ENCODE peak calls at places on chromosomes 7 and 10, in ten cellular contexts. One of them, this sample, is unnamed.

GRCh38 chr10:106338486-106338885 is 826.0 kb downstream of the SORCS1 start:
- DNase-seq in HCT116: no peak
- DNase-seq in GM23338: no peak
- DNase-seq in DND-41: no peak
- DNase-seq in endothelial cell of umbilical vein: no peak
- DNase-seq in mammary epithelial cell: no peak
- DNase-seq in GM23248: peak; percentile 6
- DNase-seq in A673: no peak
- DNase-seq in PC-3: no peak
- DNase-seq in neural progenitor cell: peak; percentile 12
- DNase-seq in this sample: no peak

GRCh38 chr7:26729150-26729772 is 135.1 kb downstream of the SKAP2 start:
- DNase-seq in A673: no peak
- DNase-seq in endothelial cell of umbilical vein: no peak
- DNase-seq in PC-3: no peak
- DNase-seq in GM23338: no peak
- DNase-seq in HCT116: no peak
- DNase-seq in DND-41: no peak
- DNase-seq in neural progenitor cell: no peak
- DNase-seq in GM23248: no peak
- DNase-seq in mammary epithelial cell: no peak
- DNase-seq in this sample: no peak

GRCh38 chr7:53325061-53325460 is 289.6 kb downstream of the POM121L12 start:
- DNase-seq in mammary epithelial cell: no peak
- DNase-seq in A673: no peak
- DNase-seq in HCT116: no peak
- DNase-seq in neural progenitor cell: no peak
- DNase-seq in PC-3: no peak
- DNase-seq in DND-41: no peak
- DNase-seq in GM23338: no peak
- DNase-seq in GM23248: no peak
- DNase-seq in endothelial cell of umbilical vein: peak; percentile 62
- DNase-seq in this sample: peak; percentile 44

GRCh38 chr10:75108684-75109458 is 2.6 kb upstream of the SAMD8 start:
- DNase-seq in A673: peak; percentile 39
- DNase-seq in endothelial cell of umbilical vein: no peak
- DNase-seq in HCT116: peak; percentile 27
- DNase-seq in DND-41: no peak
- DNase-seq in GM23338: peak; percentile 82
- DNase-seq in mammary epithelial cell: no peak
- DNase-seq in GM23248: peak; percentile 45
- DNase-seq in neural progenitor cell: peak; percentile 65
- DNase-seq in PC-3: peak; percentile 86
- DNase-seq in this sample: no peak

GRCh38 chr7:80632074-80632473 is 6.4 kb upstream of the CD36 start:
- DNase-seq in DND-41: no peak
- DNase-seq in GM23248: no peak
- DNase-seq in HCT116: no peak
- DNase-seq in GM23338: no peak
- DNase-seq in PC-3: no peak
- DNase-seq in neural progenitor cell: no peak
- DNase-seq in endothelial cell of umbilical vein: no peak
- DNase-seq in A673: no peak
- DNase-seq in mammary epithelial cell: no peak
- DNase-seq in this sample: no peak

GRCh38 chr7:72919256-72919775 is 5.6 kb upstream of the POM121 start:
- DNase-seq in mammary epithelial cell: no peak
- DNase-seq in GM23338: no peak
- DNase-seq in GM23248: peak; percentile 33
- DNase-seq in DND-41: no peak
- DNase-seq in neural progenitor cell: no peak
- DNase-seq in HCT116: no peak
- DNase-seq in A673: no peak
- DNase-seq in PC-3: no peak
- DNase-seq in endothelial cell of umbilical vein: no peak
- DNase-seq in this sample: no peak

GRCh38 chr10:34260904-34261303 is 554.2 kb downstream of the PARD3 start:
- DNase-seq in A673: no peak
- DNase-seq in GM23338: no peak
- DNase-seq in GM23248: no peak
- DNase-seq in mammary epithelial cell: no peak
- DNase-seq in neural progenitor cell: no peak
- DNase-seq in HCT116: no peak
- DNase-seq in endothelial cell of umbilical vein: no peak
- DNase-seq in DND-41: no peak
- DNase-seq in PC-3: no peak
- DNase-seq in this sample: no peak

GRCh38 chr10:35218339-35218955 is 91.8 kb downstream of the CREM start:
- DNase-seq in DND-41: peak; percentile 82
- DNase-seq in A673: peak; percentile 97
- DNase-seq in endothelial cell of umbilical vein: peak; percentile 86
- DNase-seq in mammary epithelial cell: peak; percentile 65
- DNase-seq in HCT116: peak; percentile 86
- DNase-seq in GM23248: peak; percentile 94
- DNase-seq in PC-3: peak; percentile 100
- DNase-seq in GM23338: peak; percentile 95
- DNase-seq in neural progenitor cell: peak; percentile 91
- DNase-seq in this sample: peak; percentile 83

GRCh38 chr10:95445223-95445836 is 115.8 kb downstream of the SORBS1 start:
- DNase-seq in DND-41: no peak
- DNase-seq in GM23248: peak; percentile 87
- DNase-seq in neural progenitor cell: no peak
- DNase-seq in HCT116: peak; percentile 51
- DNase-seq in A673: no peak
- DNase-seq in GM23338: no peak
- DNase-seq in mammary epithelial cell: peak; percentile 70
- DNase-seq in PC-3: peak; percentile 85
- DNase-seq in endothelial cell of umbilical vein: peak; percentile 84
- DNase-seq in this sample: peak; percentile 86

GRCh38 chr10:128898133-128898915 is 568.7 kb upstream of the MGMT start:
- DNase-seq in mammary epithelial cell: no peak
- DNase-seq in PC-3: no peak
- DNase-seq in A673: no peak
- DNase-seq in DND-41: peak; percentile 44
- DNase-seq in GM23338: peak; percentile 18
- DNase-seq in neural progenitor cell: peak; percentile 27
- DNase-seq in HCT116: no peak
- DNase-seq in endothelial cell of umbilical vein: no peak
- DNase-seq in GM23248: no peak
- DNase-seq in this sample: no peak

GRCh38 chr10:14671383-14671782 is 103.3 kb downstream of the FAM107B start:
- DNase-seq in mammary epithelial cell: no peak
- DNase-seq in A673: no peak
- DNase-seq in endothelial cell of umbilical vein: no peak
- DNase-seq in PC-3: peak; percentile 38
- DNase-seq in GM23338: peak; percentile 41
- DNase-seq in GM23248: peak; percentile 25
- DNase-seq in HCT116: no peak
- DNase-seq in DND-41: no peak
- DNase-seq in neural progenitor cell: peak; percentile 40
- DNase-seq in this sample: no peak

GRCh38 chr10:14670551-14671240 is 104.0 kb downstream of the FAM107B start:
- DNase-seq in DND-41: no peak
- DNase-seq in A673: no peak
- DNase-seq in neural progenitor cell: no peak
- DNase-seq in mammary epithelial cell: no peak
- DNase-seq in PC-3: peak; percentile 57
- DNase-seq in GM23338: no peak
- DNase-seq in endothelial cell of umbilical vein: no peak
- DNase-seq in GM23248: peak; percentile 61
- DNase-seq in HCT116: no peak
- DNase-seq in this sample: no peak

GRCh38 chr10:14674376-14675050 is 100.2 kb downstream of the FAM107B start:
- DNase-seq in endothelial cell of umbilical vein: no peak
- DNase-seq in DND-41: no peak
- DNase-seq in A673: no peak
- DNase-seq in neural progenitor cell: no peak
- DNase-seq in GM23248: no peak
- DNase-seq in HCT116: no peak
- DNase-seq in GM23338: peak; percentile 54
- DNase-seq in PC-3: no peak
- DNase-seq in mammary epithelial cell: no peak
- DNase-seq in this sample: no peak

GRCh38 chr10:14676732-14677131 is 98.0 kb downstream of the FAM107B start:
- DNase-seq in PC-3: no peak
- DNase-seq in GM23248: no peak
- DNase-seq in A673: no peak
- DNase-seq in neural progenitor cell: no peak
- DNase-seq in mammary epithelial cell: no peak
- DNase-seq in HCT116: no peak
- DNase-seq in endothelial cell of umbilical vein: no peak
- DNase-seq in DND-41: no peak
- DNase-seq in GM23338: no peak
- DNase-seq in this sample: no peak

DNA sequence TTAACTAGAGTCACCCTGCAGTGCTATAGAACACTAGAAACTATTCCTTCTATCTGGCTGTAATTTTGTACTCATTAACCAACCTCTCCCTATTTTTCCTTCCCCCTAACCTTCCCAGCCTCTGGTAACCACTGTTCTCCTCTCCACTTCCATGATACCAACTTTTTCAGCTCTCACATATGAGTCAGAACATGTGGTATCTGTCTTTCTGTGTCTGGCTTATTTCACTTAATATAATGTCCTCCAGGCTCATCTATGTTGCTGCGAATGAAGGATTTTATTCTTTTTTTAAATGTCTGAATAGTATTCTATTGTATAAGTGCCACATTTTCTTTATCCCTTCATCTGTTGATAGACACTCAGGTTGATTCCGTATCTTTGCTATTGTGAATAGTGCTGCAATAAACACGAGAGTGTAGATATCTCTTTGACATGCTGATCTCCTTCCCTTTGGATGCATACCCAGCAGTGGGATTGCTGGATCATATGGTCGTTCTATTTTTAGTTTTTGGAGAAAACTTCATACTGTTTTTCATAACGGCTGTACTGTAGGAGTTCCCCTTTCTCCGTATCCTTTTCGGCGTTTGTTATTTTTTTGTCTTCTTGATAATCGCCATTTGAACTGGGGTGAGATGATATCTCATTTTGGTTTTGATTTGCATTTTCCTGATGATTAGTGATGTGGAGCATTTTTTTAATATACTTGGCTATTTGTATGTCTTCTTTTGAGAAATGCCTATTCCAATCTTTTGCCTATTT is 101.3 kb downstream of the FAM107B start:
- DNase-seq in A673: no peak
- DNase-seq in HCT116: no peak
- DNase-seq in PC-3: no peak
- DNase-seq in neural progenitor cell: no peak
- DNase-seq in GM23338: no peak
- DNase-seq in GM23248: peak; percentile 42
- DNase-seq in DND-41: no peak
- DNase-seq in endothelial cell of umbilical vein: no peak
- DNase-seq in mammary epithelial cell: no peak
- DNase-seq in this sample: peak; percentile 21
- H3K27me3 ChIP-seq in A673: no peaks in the 10 kb centered on the region
- H3K27me3 ChIP-seq in HCT116: no peaks in the 10 kb centered on the region
- H3K27me3 ChIP-seq in PC-3: no peaks in the 10 kb centered on the region
- H3K27me3 ChIP-seq in neural progenitor cell: no peaks in the 10 kb centered on the region
- H3K27me3 ChIP-seq in GM23338: no peaks in the 10 kb centered on the region
- H3K27me3 ChIP-seq in GM23248: peaks cover 17% of the 10 kb centered on the region
- H3K27me3 ChIP-seq in DND-41: no peaks in the 10 kb centered on the region
- H3K27me3 ChIP-seq in endothelial cell of umbilical vein: peaks cover 3% of the 10 kb centered on the region
- H3K27me3 ChIP-seq in mammary epithelial cell: no peaks in the 10 kb centered on the region
- H3K27me3 ChIP-seq in this sample: no peaks in the 10 kb centered on the region

DNA sequence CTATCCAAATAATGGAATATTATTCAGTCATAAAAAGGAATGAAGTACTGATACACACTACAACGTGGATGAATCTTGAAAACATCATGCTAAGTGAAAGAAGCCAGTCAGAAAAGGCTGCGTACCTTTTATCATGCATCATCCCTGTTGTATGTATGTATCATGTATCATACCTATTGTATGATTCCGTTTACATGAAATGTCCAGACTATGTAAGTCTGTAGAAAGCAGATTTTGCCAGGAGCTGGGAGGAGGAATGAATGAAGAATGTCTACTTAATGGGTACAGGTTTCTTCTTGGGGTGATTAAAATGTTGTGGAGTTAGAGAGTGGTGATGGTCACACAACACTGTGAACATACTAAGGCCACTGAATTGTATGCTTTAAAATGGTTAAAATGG is 135.9 kb upstream of the KLF14 start:
- DNase-seq in mammary epithelial cell: no peak
- DNase-seq in GM23248: no peak
- DNase-seq in A673: no peak
- DNase-seq in HCT116: no peak
- DNase-seq in DND-41: no peak
- DNase-seq in neural progenitor cell: no peak
- DNase-seq in endothelial cell of umbilical vein: no peak
- DNase-seq in GM23338: no peak
- DNase-seq in PC-3: no peak
- DNase-seq in this sample: no peak
- TF ChIP-seq EZH2 in mammary epithelial cell: no peak
- TF ChIP-seq EZH2 in GM23248: no peak
- TF ChIP-seq EZH2 in A673: no peak
- TF ChIP-seq EZH2 in HCT116: no peak
- TF ChIP-seq EZH2 in DND-41: no peak
- TF ChIP-seq EZH2 in neural progenitor cell: no peak
- TF ChIP-seq EZH2 in endothelial cell of umbilical vein: no peak
- TF ChIP-seq EZH2 in GM23338: no peak
- TF ChIP-seq EZH2 in PC-3: no peak
- TF ChIP-seq EZH2 in this sample: no peak

GRCh38 chr7:140639366-140640053 is 1.1 kb downstream of the DENND2A start:
- DNase-seq in GM23248: peak; percentile 78
- DNase-seq in A673: peak; percentile 56
- DNase-seq in mammary epithelial cell: no peak
- DNase-seq in endothelial cell of umbilical vein: no peak
- DNase-seq in PC-3: peak; percentile 29
- DNase-seq in neural progenitor cell: peak; percentile 49
- DNase-seq in GM23338: peak; percentile 51
- DNase-seq in HCT116: no peak
- DNase-seq in DND-41: no peak
- DNase-seq in this sample: peak; percentile 94
- H3K4me1 ChIP-seq in GM23248: peaks cover 22% of the 10 kb centered on the region
- H3K4me1 ChIP-seq in A673: peaks cover 3% of the 10 kb centered on the region
- H3K4me1 ChIP-seq in mammary epithelial cell: peaks cover 4% of the 10 kb centered on the region
- H3K4me1 ChIP-seq in endothelial cell of umbilical vein: peaks cover 2% of the 10 kb centered on the region
- H3K4me1 ChIP-seq in PC-3: peaks cover 15% of the 10 kb centered on the region
- H3K4me1 ChIP-seq in neural progenitor cell: peaks cover 21% of the 10 kb centered on the region
- H3K4me1 ChIP-seq in GM23338: peaks cover 36% of the 10 kb centered on the region
- H3K4me1 ChIP-seq in HCT116: no peaks in the 10 kb centered on the region
- H3K4me1 ChIP-seq in DND-41: no peaks in the 10 kb centered on the region
- H3K4me1 ChIP-seq in this sample: peaks cover 30% of the 10 kb centered on the region

DNA sequence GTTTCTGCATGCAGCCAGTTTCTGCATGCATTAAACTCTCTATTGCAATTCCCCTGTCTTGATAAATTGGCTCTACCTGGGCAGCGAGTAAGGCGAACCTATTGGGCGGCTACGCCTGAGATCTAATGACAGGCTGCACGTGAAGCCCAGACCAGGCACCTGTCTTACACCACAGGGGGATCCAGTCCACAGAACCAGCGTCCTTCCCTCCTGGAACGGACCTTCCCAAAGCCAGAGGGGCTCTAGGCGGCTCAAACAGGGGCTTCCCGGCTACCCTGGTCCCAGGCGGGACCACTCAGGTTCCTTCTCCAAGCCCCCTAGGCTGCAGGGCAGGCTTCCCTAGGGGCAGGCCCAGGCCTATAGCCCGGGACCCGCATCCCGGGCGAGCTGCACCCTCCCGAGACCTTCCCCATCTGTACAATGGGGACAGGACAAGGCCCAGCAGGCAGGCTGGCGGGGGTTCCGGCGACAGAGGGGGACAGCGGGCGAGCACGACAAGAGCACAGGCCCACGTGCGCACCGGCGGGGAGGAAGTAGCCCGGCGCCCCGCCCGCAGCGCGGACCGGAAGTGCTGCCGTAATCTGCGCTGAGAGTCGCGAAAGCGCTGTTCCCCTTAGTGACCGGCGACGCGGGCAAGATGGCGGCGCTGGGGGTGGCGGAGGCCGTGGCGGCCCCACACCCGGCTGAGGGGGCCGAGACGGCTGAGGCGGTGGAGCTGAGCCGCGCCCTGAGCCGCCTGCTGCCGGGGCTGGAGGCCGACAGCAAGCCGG is at the start of gene DNAAF5:
- DNase-seq in A673: peak; percentile 96
- DNase-seq in GM23248: peak; percentile 94
- DNase-seq in GM23338: peak; percentile 93
- DNase-seq in neural progenitor cell: peak; percentile 93
- DNase-seq in HCT116: peak; percentile 77
- DNase-seq in DND-41: peak; percentile 90
- DNase-seq in mammary epithelial cell: peak; percentile 74
- DNase-seq in endothelial cell of umbilical vein: peak; percentile 79
- DNase-seq in PC-3: peak; percentile 85
- DNase-seq in this sample: peak; percentile 82
- H3K27me3 ChIP-seq in A673: no peaks in the 10 kb centered on the region
- H3K27me3 ChIP-seq in GM23248: no peaks in the 10 kb centered on the region
- H3K27me3 ChIP-seq in GM23338: no peaks in the 10 kb centered on the region
- H3K27me3 ChIP-seq in neural progenitor cell: no peaks in the 10 kb centered on the region
- H3K27me3 ChIP-seq in HCT116: no peaks in the 10 kb centered on the region
- H3K27me3 ChIP-seq in DND-41: no peaks in the 10 kb centered on the region
- H3K27me3 ChIP-seq in mammary epithelial cell: no peaks in the 10 kb centered on the region
- H3K27me3 ChIP-seq in endothelial cell of umbilical vein: no peaks in the 10 kb centered on the region
- H3K27me3 ChIP-seq in PC-3: no peaks in the 10 kb centered on the region
- H3K27me3 ChIP-seq in this sample: no peaks in the 10 kb centered on the region